ENCODE peak calls at places on chromosomes 2 and 18, in five cellular contexts. One of them, this sample, is unnamed. For H3K4me1, the result is how much of the 10 kb centered on the place peaks cover.

GRCh38 chr2:60125880-60126444 is 427.5 kb downstream of the BCL11A start:
- DNase-seq in A549: no peak
- DNase-seq in HepG2: no peak
- DNase-seq in upper lobe of left lung: no peak
- DNase-seq in transverse colon: no peak
- DNase-seq in this sample: no peak

GRCh38 chr2:154425999-154426398 is 272.5 kb upstream of the KCNJ3 start:
- DNase-seq in HepG2: no peak
- DNase-seq in transverse colon: no peak
- DNase-seq in A549: no peak
- DNase-seq in upper lobe of left lung: peak
- DNase-seq in this sample: no peak

GRCh38 chr2:219570924-219571310 is 422 bp downstream of the OBSL1 start:
- DNase-seq in transverse colon: no peak
- DNase-seq in HepG2: no peak
- DNase-seq in A549: no peak
- DNase-seq in upper lobe of left lung: no peak
- DNase-seq in this sample: peak

GRCh38 chr18:45340884-45341283 is 274.4 kb upstream of the SLC14A2 start:
- DNase-seq in A549: no peak
- DNase-seq in transverse colon: no peak
- DNase-seq in HepG2: no peak
- DNase-seq in upper lobe of left lung: no peak
- DNase-seq in this sample: no peak

GRCh38 chr18:49339146-49339545 is 121.3 kb downstream of the DYM start:
- DNase-seq in HepG2: no peak
- DNase-seq in upper lobe of left lung: no peak
- DNase-seq in A549: no peak
- DNase-seq in transverse colon: no peak
- DNase-seq in this sample: no peak

GRCh38 chr2:205903549-205904129 is 182.3 kb downstream of the INO80D start:
- DNase-seq in HepG2: peak
- DNase-seq in transverse colon: peak
- DNase-seq in upper lobe of left lung: peak
- DNase-seq in A549: peak
- DNase-seq in this sample: no peak

GRCh38 chr2:129178356-129178755 is 801.1 kb upstream of the RAB6C start:
- DNase-seq in upper lobe of left lung: no peak
- DNase-seq in HepG2: no peak
- DNase-seq in transverse colon: no peak
- DNase-seq in A549: no peak
- DNase-seq in this sample: no peak

GRCh38 chr18:79801641-79802040 is 3.9 kb downstream of the KCNG2 start:
- DNase-seq in transverse colon: no peak
- DNase-seq in A549: no peak
- DNase-seq in HepG2: no peak
- DNase-seq in upper lobe of left lung: no peak
- DNase-seq in this sample: no peak

GRCh38 chr18:2776596-2776995 is 70.2 kb upstream of the EMILIN2 start:
- DNase-seq in A549: no peak
- DNase-seq in transverse colon: no peak
- DNase-seq in upper lobe of left lung: no peak
- DNase-seq in HepG2: no peak
- DNase-seq in this sample: no peak

GRCh38 chr2:172178035-172178434 is 75.3 kb upstream of the DLX2 start:
- DNase-seq in transverse colon: no peak
- DNase-seq in HepG2: no peak
- DNase-seq in A549: no peak
- DNase-seq in upper lobe of left lung: no peak
- DNase-seq in this sample: no peak

GRCh38 chr2:8310557-8311455 is 371.1 kb upstream of the ID2 start:
- DNase-seq in A549: no peak
- DNase-seq in HepG2: no peak
- DNase-seq in upper lobe of left lung: no peak
- DNase-seq in transverse colon: no peak
- DNase-seq in this sample: no peak

DNA sequence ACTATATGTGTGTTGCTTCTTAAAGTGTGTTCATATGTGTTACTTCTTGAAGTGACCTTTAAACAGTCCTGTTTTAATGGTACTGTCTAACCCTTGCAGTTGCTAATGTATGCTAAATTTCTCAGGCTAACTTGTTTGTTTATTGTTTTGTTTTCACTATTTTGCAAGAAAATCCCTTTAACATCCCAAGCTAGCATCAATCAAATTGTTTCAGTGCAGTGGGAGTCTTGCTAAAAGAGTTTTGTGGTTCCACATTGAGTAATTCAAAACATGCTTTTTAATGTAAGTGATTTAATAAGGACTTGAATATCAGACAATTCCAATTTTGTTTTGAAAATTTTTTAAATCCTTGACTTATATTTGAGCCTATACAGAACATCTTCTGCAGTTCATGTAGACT is 3.6 kb downstream of the SH3RF3 start:
- DNase-seq in upper lobe of left lung: no peak
- DNase-seq in transverse colon: no peak
- DNase-seq in HepG2: no peak
- DNase-seq in A549: no peak
- DNase-seq in this sample: no peak
- H3K4me3 ChIP-seq in upper lobe of left lung: no peak
- H3K4me3 ChIP-seq in transverse colon: no peak
- H3K4me3 ChIP-seq in HepG2: no peak
- H3K4me3 ChIP-seq in A549: no peak
- H3K4me3 ChIP-seq in this sample: no peak

GRCh38 chr18:58605027-58606020 is 23.6 kb downstream of the ALPK2 start:
- DNase-seq in A549: peak
- DNase-seq in upper lobe of left lung: no peak
- DNase-seq in HepG2: peak
- DNase-seq in transverse colon: no peak
- DNase-seq in this sample: no peak

GRCh38 chr18:58604301-58604700 is 24.6 kb downstream of the ALPK2 start:
- DNase-seq in A549: no peak
- DNase-seq in transverse colon: no peak
- DNase-seq in HepG2: no peak
- DNase-seq in upper lobe of left lung: no peak
- DNase-seq in this sample: no peak

GRCh38 chr18:58606236-58606635 is 22.7 kb downstream of the ALPK2 start:
- DNase-seq in A549: no peak
- DNase-seq in transverse colon: no peak
- DNase-seq in HepG2: peak
- DNase-seq in upper lobe of left lung: no peak
- DNase-seq in this sample: no peak

GRCh38 chr18:58601468-58602266 is 27.2 kb downstream of the ALPK2 start:
- DNase-seq in A549: no peak
- DNase-seq in upper lobe of left lung: no peak
- DNase-seq in transverse colon: no peak
- DNase-seq in HepG2: no peak
- DNase-seq in this sample: no peak

GRCh38 chr18:58603365-58604067 is 25.4 kb downstream of the ALPK2 start:
- DNase-seq in A549: no peak
- DNase-seq in upper lobe of left lung: no peak
- DNase-seq in HepG2: no peak
- DNase-seq in transverse colon: no peak
- DNase-seq in this sample: no peak
- TF ChIP-seq EP300 in A549: no peak
- TF ChIP-seq EP300 in upper lobe of left lung: no peak
- TF ChIP-seq EP300 in HepG2: no peak
- TF ChIP-seq EP300 in transverse colon: no peak
- TF ChIP-seq EP300 in this sample: no peak

GRCh38 chr2:151720521-151720920 is 13.8 kb downstream of the NEB start:
- DNase-seq in upper lobe of left lung: no peak
- DNase-seq in transverse colon: no peak
- DNase-seq in HepG2: no peak
- DNase-seq in A549: no peak
- DNase-seq in this sample: no peak

GRCh38 chr2:151716721-151717120 is 17.6 kb downstream of the NEB start:
- DNase-seq in upper lobe of left lung: no peak
- DNase-seq in transverse colon: no peak
- DNase-seq in A549: no peak
- DNase-seq in HepG2: no peak
- DNase-seq in this sample: no peak

GRCh38 chr2:151718796-151719195 is 15.5 kb downstream of the NEB start:
- DNase-seq in transverse colon: no peak
- DNase-seq in HepG2: no peak
- DNase-seq in A549: no peak
- DNase-seq in upper lobe of left lung: no peak
- DNase-seq in this sample: no peak

GRCh38 chr2:151721161-151721560 is 13.1 kb downstream of the NEB start:
- DNase-seq in A549: no peak
- DNase-seq in HepG2: no peak
- DNase-seq in upper lobe of left lung: no peak
- DNase-seq in transverse colon: no peak
- DNase-seq in this sample: no peak

DNA sequence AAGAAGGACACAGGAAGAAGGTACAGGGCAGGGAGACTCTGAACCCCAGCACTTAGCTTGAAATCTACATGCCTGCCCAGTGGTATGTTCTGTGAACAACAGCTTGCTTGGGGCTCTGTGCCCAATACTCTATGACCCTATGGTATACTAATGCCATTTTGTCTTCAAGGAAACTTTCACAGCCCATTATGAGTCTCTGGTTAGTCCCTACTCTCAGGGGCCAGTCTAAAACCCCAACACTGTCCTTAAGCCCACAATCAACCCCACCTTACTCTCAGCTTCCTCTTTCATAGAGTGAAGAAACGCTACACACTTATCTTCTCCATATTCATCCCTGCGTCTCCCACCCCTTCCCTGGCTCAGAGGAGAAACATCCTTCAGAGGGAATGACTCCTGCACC is 16.0 kb downstream of the NEB start:
- DNase-seq in HepG2: no peak
- DNase-seq in A549: no peak
- DNase-seq in transverse colon: no peak
- DNase-seq in upper lobe of left lung: no peak
- DNase-seq in this sample: no peak
- H3K4me1 ChIP-seq in HepG2: under half
- H3K4me1 ChIP-seq in A549: under half
- H3K4me1 ChIP-seq in transverse colon: under half
- H3K4me1 ChIP-seq in upper lobe of left lung: under half
- H3K4me1 ChIP-seq in this sample: under half

DNA sequence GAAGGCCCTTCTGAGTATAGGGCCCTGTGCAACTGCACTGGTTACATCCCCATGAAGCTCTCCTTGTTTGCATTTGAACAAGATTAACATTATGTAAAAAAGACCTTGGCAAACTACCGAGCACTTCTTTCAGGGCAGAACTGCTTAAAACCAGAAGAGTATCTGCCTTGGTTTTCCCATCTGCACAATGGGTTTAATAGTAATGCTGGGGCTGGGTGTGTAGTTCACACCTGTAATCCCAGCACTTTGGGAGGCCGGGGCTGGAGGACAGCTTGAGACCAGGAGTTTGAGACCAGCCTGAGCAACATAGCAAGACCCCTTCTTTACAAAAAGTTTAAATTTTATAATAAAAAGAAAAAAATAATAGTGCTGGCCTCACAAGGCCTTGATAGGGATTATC is 8.5 kb downstream of the PLA2R1 start:
- DNase-seq in HepG2: no peak
- DNase-seq in upper lobe of left lung: no peak
- DNase-seq in transverse colon: no peak
- DNase-seq in A549: no peak
- DNase-seq in this sample: no peak
- H3K4me3 ChIP-seq in HepG2: no peak
- H3K4me3 ChIP-seq in upper lobe of left lung: no peak
- H3K4me3 ChIP-seq in transverse colon: no peak
- H3K4me3 ChIP-seq in A549: no peak
- H3K4me3 ChIP-seq in this sample: no peak

GRCh38 chr2:160784034-160784433 is 290.4 kb upstream of the RBMS1 start:
- DNase-seq in HepG2: no peak
- DNase-seq in transverse colon: no peak
- DNase-seq in A549: peak
- DNase-seq in upper lobe of left lung: no peak
- DNase-seq in this sample: no peak

GRCh38 chr2:160783481-160783880 is 289.9 kb upstream of the RBMS1 start:
- DNase-seq in upper lobe of left lung: no peak
- DNase-seq in A549: no peak
- DNase-seq in transverse colon: no peak
- DNase-seq in HepG2: no peak
- DNase-seq in this sample: no peak
- TF ChIP-seq EP300 in upper lobe of left lung: no peak
- TF ChIP-seq EP300 in A549: no peak
- TF ChIP-seq EP300 in transverse colon: no peak
- TF ChIP-seq EP300 in HepG2: no peak
- TF ChIP-seq EP300 in this sample: no peak

DNA sequence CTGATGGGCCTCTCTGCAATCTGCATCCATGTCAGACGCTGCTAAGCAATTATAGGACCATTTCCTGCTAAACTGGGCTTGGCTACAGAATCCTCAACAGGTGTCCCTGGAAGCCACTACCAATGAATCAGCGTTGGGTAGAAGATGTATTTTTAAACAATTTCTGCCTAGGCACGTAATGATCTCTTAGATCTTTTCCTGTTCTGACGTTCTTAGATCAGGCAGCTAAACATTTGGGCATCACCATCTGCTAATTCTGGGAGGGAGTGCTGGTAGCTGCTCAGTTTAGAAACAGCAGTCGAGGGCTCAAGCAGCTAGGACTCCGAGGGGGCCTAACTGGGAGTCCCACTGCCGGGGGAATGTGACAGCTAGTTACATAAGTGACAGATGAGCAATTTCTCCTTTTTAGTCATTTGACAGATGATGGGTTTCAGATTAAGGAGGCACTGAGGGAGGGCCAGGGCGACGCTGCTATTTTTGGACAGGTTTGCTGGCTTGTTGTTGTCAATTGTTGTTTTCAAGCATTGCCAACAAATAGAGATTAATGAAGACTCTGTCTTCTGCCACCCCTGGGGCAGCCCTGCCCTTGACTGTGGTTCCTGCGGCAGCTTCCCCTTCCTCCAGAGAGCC is 92.7 kb downstream of the MRO start:
- DNase-seq in A549: no peak
- DNase-seq in upper lobe of left lung: no peak
- DNase-seq in transverse colon: no peak
- DNase-seq in HepG2: no peak
- DNase-seq in this sample: no peak
- H3K4me1 ChIP-seq in A549: under half
- H3K4me1 ChIP-seq in upper lobe of left lung: under half
- H3K4me1 ChIP-seq in transverse colon: under half
- H3K4me1 ChIP-seq in HepG2: under half
- H3K4me1 ChIP-seq in this sample: under half

This sample was measured in ovary.